ENCODE peak calls at places on chromosomes 11 and 22, in five cellular contexts. W is body of pancreas, V is fibroblast of mammary gland, U is AG10803, D is left ventricle myocardium inferior. J is an unnamed sample.

GRCh38 chr22:45742866-45743450 is 71.3 kb downstream of the ATXN10 start:
- DNase-seq in W (peak), V (peak), U (peak), D (no peak), J (peak)

GRCh38 chr11:121572581-121573059 is 119.9 kb upstream of the SORL1-AS1 start:
- DNase-seq in W (peak), V (no peak), U (no peak), D (no peak), J (no peak)

GRCh38 chr11:65429069-65429681 is 6.6 kb downstream of the NEAT1 start:
- DNase-seq in W (peak), V (peak), U (peak), D (no peak), J (peak)

GRCh38 chr11:104134760-104135159 is 29.2 kb downstream of the PDGFD start:
- DNase-seq in W (no peak), V (peak), U (peak), D (no peak), J (no peak)

GRCh38 chr22:27408068-27408467 is 393.5 kb downstream of the MN1 start:
- DNase-seq in W (no peak), V (no peak), U (no peak), D (no peak), J (no peak)

GRCh38 chr11:100640071-100640470 is 47.0 kb upstream of the ARHGAP42 start:
- DNase-seq in W (no peak), V (no peak), U (no peak), D (no peak), J (no peak)

GRCh38 chr22:44100411-44100810 is 76.3 kb downstream of the PARVB start:
- DNase-seq in W (no peak), V (no peak), U (no peak), D (no peak), J (no peak)

GRCh38 chr11:5011254-5011653 is 16.6 kb downstream of the OR51L1 start:
- DNase-seq in W (no peak), V (no peak), U (no peak), D (no peak), J (no peak)

GRCh38 chr11:924406-925157 is 1.1 kb upstream of the AP2A2 start:
- DNase-seq in W (no peak), V (no peak), U (no peak), D (peak), J (no peak)

GRCh38 chr11:92964471-92964870 is 5.0 kb upstream of the MTNR1B start:
- DNase-seq in W (peak), V (no peak), U (no peak), D (no peak), J (no peak)

GRCh38 chr11:111540921-111541208 is 345 bp downstream of the LAYN start:
- DNase-seq in W (no peak), V (no peak), U (no peak), D (no peak), J (no peak)

GRCh38 chr11:121500717-121501116 is 48.0 kb upstream of the SORL1-AS1 start:
- DNase-seq in W (no peak), V (no peak), U (no peak), D (no peak), J (no peak)

GRCh38 chr22:42127606-42128005 is 3.0 kb downstream of the CYP2D6 start:
- DNase-seq in W (no peak), V (no peak), U (no peak), D (no peak), J (no peak)

GRCh38 chr22:39254789-39255298 is 10.1 kb upstream of the PDGFB start:
- DNase-seq in W (no peak), V (peak), U (peak), D (no peak), J (peak)

GRCh38 chr11:65592840-65593517 is 2.6 kb downstream of the KCNK7 start:
- DNase-seq in W (no peak), V (no peak), U (no peak), D (no peak), J (no peak)

GRCh38 chr22:49906071-49906798 is 12.0 kb downstream of the ALG12 start:
- DNase-seq in W (no peak), V (no peak), U (no peak), D (no peak), J (no peak)

GRCh38 chr22:37433786-37434185 is 6.5 kb upstream of the ELFN2 start:
- DNase-seq in W (no peak), V (no peak), U (no peak), D (no peak), J (no peak)

GRCh38 chr11:280762-281485 is 2.7 kb downstream of the NLRP6 start:
- DNase-seq in W (no peak), V (no peak), U (no peak), D (no peak), J (no peak)

GRCh38 chr11:133905677-133906156 is 51.1 kb downstream of the IGSF9B start:
- DNase-seq in W (no peak), V (no peak), U (no peak), D (no peak), J (no peak)

GRCh38 chr11:128424271-128424709 is 163.1 kb downstream of the ETS1 start:
- DNase-seq in W (no peak), V (no peak), U (peak), D (peak), J (no peak)

GRCh38 chr11:134432776-134433175 is 20.7 kb upstream of the B3GAT1 start:
- DNase-seq in W (no peak), V (no peak), U (no peak), D (no peak), J (no peak)

GRCh38 chr11:46668480-46669085 is 31.8 kb downstream of the ARHGAP1 start:
- DNase-seq in W (no peak), V (no peak), U (no peak), D (no peak), J (no peak)

GRCh38 chr11:2077061-2077802 is 62.0 kb downstream of the IGF2 start:
- DNase-seq in W (peak), V (peak), U (peak), D (no peak), J (peak)

GRCh38 chr11:130894322-130895025 is 21.8 kb downstream of the SNX19 start:
- DNase-seq in W (peak), V (peak), U (peak), D (peak), J (peak)

GRCh38 chr22:21829523-21829922 is 37.9 kb downstream of the MAPK1 start:
- DNase-seq in W (no peak), V (no peak), U (no peak), D (no peak), J (no peak)

GRCh38 chr11:11584446-11584810 is 37.4 kb downstream of the GALNT18 start:
- DNase-seq in W (no peak), V (peak), U (peak), D (no peak), J (peak)

GRCh38 chr22:36373258-36373579 is 14.5 kb downstream of the MYH9 start:
- DNase-seq in W (peak), V (no peak), U (no peak), D (peak), J (no peak)

GRCh38 chr22:49688516-49689254 is 139.0 kb downstream of the BRD1 start:
- DNase-seq in W (no peak), V (no peak), U (no peak), D (no peak), J (no peak)

GRCh38 chr11:32402836-32403235 is 32.5 kb downstream of the WT1 start:
- DNase-seq in W (no peak), V (no peak), U (no peak), D (no peak), J (no peak)

GRCh38 chr11:76701701-76702100 is 31.2 kb upstream of the LRRC32 start:
- DNase-seq in W (no peak), V (peak), U (peak), D (no peak), J (peak)

GRCh38 chr11:112524808-112525207 is 264.1 kb upstream of the PLET1 start:
- DNase-seq in W (peak), V (no peak), U (peak), D (peak), J (peak)

GRCh38 chr11:85725510-85726258 is 39.7 kb upstream of the CCDC89 start:
- DNase-seq in W (no peak), V (peak), U (peak), D (no peak), J (peak)

GRCh38 chr11:111176603-111177002 is 68.9 kb upstream of the POU2AF2 start:
- DNase-seq in W (no peak), V (no peak), U (no peak), D (no peak), J (no peak)

GRCh38 chr11:1652026-1652425 is 22.5 kb downstream of the KRTAP5-5 start:
- DNase-seq in W (no peak), V (no peak), U (no peak), D (no peak), J (no peak)

GRCh38 chr11:108084811-108085210 is 36.6 kb upstream of the ACAT1 start:
- DNase-seq in W (no peak), V (no peak), U (no peak), D (no peak), J (peak)

GRCh38 chr11:1300569-1301187 is 8.8 kb downstream of the TOLLIP start:
- DNase-seq in W (peak), V (no peak), U (no peak), D (no peak), J (no peak)

GRCh38 chr11:83736689-83737088 is 450.5 kb upstream of the CCDC90B start:
- DNase-seq in W (no peak), V (no peak), U (no peak), D (no peak), J (no peak)

GRCh38 chr11:76392889-76393288 is 11.8 kb downstream of the GVQW3 start:
- DNase-seq in W (no peak), V (no peak), U (no peak), D (no peak), J (no peak)

GRCh38 chr11:73004088-73004487 is 138.0 kb downstream of the FCHSD2 start:
- DNase-seq in W (no peak), V (no peak), U (no peak), D (no peak), J (no peak)
- H3K4me3 ChIP-seq in W (no peak), V (no peak), U (no peak), D (no peak), J (no peak)

GRCh38 chr22:24094966-24095365 is 83.9 kb downstream of the CABIN1 start:
- DNase-seq in W (no peak), V (no peak), U (no peak), D (no peak), J (no peak)

GRCh38 chr22:24095816-24096215 is 84.7 kb downstream of the CABIN1 start:
- DNase-seq in W (no peak), V (no peak), U (no peak), D (no peak), J (peak)

GRCh38 chr22:24096401-24097115 is 84.7 kb upstream of the SUSD2 start:
- DNase-seq in W (no peak), V (no peak), U (no peak), D (no peak), J (no peak)

GRCh38 chr22:24091551-24092420 is 80.7 kb downstream of the CABIN1 start:
- DNase-seq in W (no peak), V (no peak), U (no peak), D (peak), J (no peak)

DNA sequence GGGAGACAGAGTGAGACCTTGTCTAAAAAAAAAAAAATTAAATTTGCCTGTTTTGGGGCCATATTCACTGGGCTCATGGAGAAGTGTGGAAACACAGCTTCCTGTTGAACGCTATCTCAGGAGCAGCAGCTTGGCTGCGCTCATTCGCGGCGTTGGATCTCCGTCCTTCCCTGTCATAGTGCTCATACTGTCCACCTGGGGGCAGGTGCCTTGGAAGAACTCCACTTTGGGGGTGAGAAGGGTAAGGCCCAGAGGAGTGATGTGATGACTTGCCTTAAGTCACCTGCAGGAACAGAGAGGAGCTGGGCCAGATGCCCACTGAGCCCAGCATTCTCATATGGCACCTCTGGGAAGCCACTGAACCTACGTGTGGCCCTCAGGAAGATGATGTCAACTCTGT is 82.8 kb downstream of the CABIN1 start:
- DNase-seq in W (no peak), V (no peak), U (no peak), D (no peak), J (no peak)
- TF ChIP-seq CTCF in W (no peak), V (no peak), U (no peak), D (no peak), J (no peak)

GRCh38 chr11:97996762-97997161 is 1024.0 kb upstream of the CNTN5 start:
- DNase-seq in W (no peak), V (no peak), U (no peak), D (no peak), J (peak)
- H3K4me3 ChIP-seq in W (no peak), V (no peak), U (no peak), D (no peak), J (no peak)

DNA sequence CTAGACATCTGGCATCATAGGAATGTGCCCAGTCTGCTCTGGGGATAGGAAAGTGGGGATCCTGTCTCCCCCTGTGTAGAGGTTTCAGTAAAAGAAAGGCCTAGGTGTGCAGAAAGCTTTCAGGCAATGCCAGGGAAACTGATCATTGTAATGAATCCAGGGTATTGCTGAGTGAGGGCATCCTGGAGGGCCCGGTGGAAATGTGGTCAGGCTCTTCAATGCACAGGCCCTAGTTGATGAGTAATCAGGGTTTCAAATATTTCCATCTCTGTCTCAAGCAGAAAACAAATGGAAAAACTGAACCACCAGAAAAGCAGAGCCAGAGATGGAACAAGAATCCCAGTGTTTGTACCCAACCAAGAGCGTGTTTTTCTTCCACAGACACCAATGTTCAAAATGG is 2.0 kb downstream of the CD3E start:
- DNase-seq in W (no peak), V (no peak), U (no peak), D (no peak), J (no peak)
- TF ChIP-seq CTCF in W (no peak), V (no peak), U (no peak), D (no peak), J (no peak)

GRCh38 chr11:116427903-116428637 is 344.7 kb downstream of the BUD13 start:
- DNase-seq in W (no peak), V (no peak), U (no peak), D (no peak), J (no peak)

GRCh38 chr11:116428638-116428975 is 344.2 kb downstream of the BUD13 start:
- DNase-seq in W (no peak), V (no peak), U (no peak), D (no peak), J (no peak)

GRCh38 chr11:116426761-116427160 is 346.0 kb downstream of the BUD13 start:
- DNase-seq in W (no peak), V (no peak), U (no peak), D (no peak), J (no peak)

GRCh38 chr11:116424615-116425261 is 348.0 kb downstream of the BUD13 start:
- DNase-seq in W (no peak), V (no peak), U (no peak), D (no peak), J (no peak)

DNA sequence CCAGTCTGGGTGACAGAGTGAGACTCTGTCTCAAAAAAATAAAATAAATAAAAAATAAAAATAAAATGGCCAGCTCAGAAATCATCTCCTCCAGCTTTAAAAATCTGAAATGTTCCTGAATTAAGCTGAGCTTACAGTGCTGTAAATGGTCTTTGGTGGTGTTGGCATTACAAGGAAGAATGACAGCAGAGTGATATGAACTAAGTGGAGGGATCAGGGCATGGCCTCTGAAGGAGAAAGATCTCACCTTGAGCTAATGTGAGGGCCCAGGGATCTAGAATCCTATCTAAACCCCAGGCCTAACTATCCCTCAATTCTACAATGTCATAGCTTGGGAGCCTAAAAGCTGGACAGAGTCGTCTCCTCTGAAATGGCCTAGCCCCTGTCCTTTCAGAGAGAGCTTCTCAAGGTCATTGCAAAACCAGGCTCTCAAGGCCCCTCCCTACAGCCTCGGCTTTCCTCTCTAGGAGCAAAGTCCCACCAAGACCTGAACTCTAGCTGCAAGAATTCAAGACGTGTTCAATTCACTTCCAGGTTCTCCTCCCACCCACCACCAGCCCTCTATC is 345.4 kb downstream of the BUD13 start:
- DNase-seq in W (no peak), V (no peak), U (no peak), D (no peak), J (no peak)
- H3K4me3 ChIP-seq in W (no peak), V (no peak), U (no peak), D (no peak), J (no peak)

GRCh38 chr11:71934213-71934612 is 5.4 kb downstream of the RNF121 start:
- DNase-seq in W (no peak), V (no peak), U (no peak), D (no peak), J (no peak)
- TF ChIP-seq CTCF in W (no peak), V (no peak), U (no peak), D (no peak), J (no peak)